ENCODE peak calls at places on chromosomes 6 and 20, in nine cellular contexts. I is ovary; O is Daoy; B is GM23248; L is heart left ventricle; K is G401; R is SK-N-SH; G is activated CD8-positive, alpha-beta memory T cell treated with anti-CD3 and anti-CD28 coated beads, Interleukin-2, amount 50 U/mL, for 4 hours; H is activated CD4-positive, alpha-beta T cell treated with anti-CD3 and anti-CD28 coated beads for 24 hours. C is an unnamed sample.

GRCh38 chr20:39397646-39398045 is 435.5 kb downstream of the DHX35 start:
- DNase-seq in I (no peak), R (no peak), L (no peak), H (no peak), O (no peak), K (no peak), B (no peak), G (no peak), C (no peak)

GRCh38 chr6:151068761-151069312 is 170.9 kb upstream of the AKAP12 start:
- DNase-seq in L (no peak), K (no peak), H (no peak), I (no peak), R (no peak), O (peak), G (no peak), B (peak), C (no peak)

GRCh38 chr20:25279403-25279802 is 31.5 kb downstream of the PYGB start:
- DNase-seq in B (no peak), K (no peak), H (no peak), I (no peak), O (no peak), G (no peak), L (no peak), R (no peak), C (no peak)

GRCh38 chr6:453152-453551 is 61.6 kb downstream of the IRF4 start:
- DNase-seq in O (peak), L (no peak), G (no peak), B (peak), R (peak), I (no peak), H (no peak), K (peak), C (no peak)

GRCh38 chr6:118725944-118726343 is 74.6 kb upstream of the CEP85L start:
- DNase-seq in O (peak), I (no peak), G (peak), L (no peak), H (peak), R (no peak), K (no peak), B (no peak), C (no peak)

GRCh38 chr6:56268266-56268665 is 20.9 kb upstream of the COL21A1 start:
- DNase-seq in I (no peak), O (no peak), K (no peak), G (no peak), L (no peak), R (no peak), H (no peak), B (no peak), C (no peak)

GRCh38 chr20:35478804-35479472 is 23.5 kb downstream of the CEP250 start:
- DNase-seq in R (no peak), O (peak), I (no peak), K (no peak), B (no peak), G (no peak), H (no peak), L (no peak), C (no peak)

GRCh38 chr6:15945593-15946159 is 183.2 kb upstream of the MYLIP start:
- DNase-seq in G (no peak), O (peak), K (no peak), L (no peak), H (no peak), R (no peak), I (no peak), B (peak), C (peak)

GRCh38 chr6:75843401-75843800 is 94.4 kb downstream of the MYO6 start:
- DNase-seq in I (no peak), K (no peak), R (no peak), H (no peak), L (no peak), O (no peak), B (no peak), G (no peak), C (no peak)

GRCh38 chr6:35495258-35496035 is 1.4 kb downstream of the TEAD3 start:
- DNase-seq in K (no peak), L (no peak), G (no peak), O (no peak), I (no peak), R (no peak), B (peak), H (no peak), C (no peak)

GRCh38 chr6:42450314-42451145 is 1.2 kb downstream of the TRERF1 start:
- DNase-seq in R (no peak), L (no peak), O (peak), I (peak), B (peak), G (peak), K (peak), H (no peak), C (no peak)

GRCh38 chr6:156652231-156652750 is 124.9 kb upstream of the ARID1B start:
- DNase-seq in L (no peak), K (no peak), B (no peak), I (no peak), G (no peak), O (no peak), R (no peak), H (no peak), C (no peak)

GRCh38 chr20:47498606-47499005 is 3.1 kb upstream of the NCOA3 start:
- DNase-seq in R (no peak), I (no peak), K (no peak), B (no peak), O (no peak), L (no peak), G (no peak), H (no peak), C (no peak)

GRCh38 chr6:26311012-26311384 is 54.0 kb upstream of the BTN3A2 start:
- DNase-seq in R (no peak), B (peak), H (no peak), O (peak), L (no peak), K (peak), G (peak), I (peak), C (peak)

GRCh38 chr6:15879372-15880261 is 216.8 kb upstream of the DTNBP1 start:
- DNase-seq in H (peak), R (peak), B (peak), O (peak), K (no peak), I (peak), L (peak), G (peak), C (no peak)

GRCh38 chr6:4433199-4433598 is 297.8 kb upstream of the ECI2 start:
- DNase-seq in I (no peak), O (no peak), K (no peak), H (no peak), R (no peak), L (no peak), G (no peak), B (no peak), C (no peak)

GRCh38 chr20:43238833-43239232 is 49.1 kb upstream of the PTPRT start:
- DNase-seq in O (no peak), I (no peak), L (no peak), H (no peak), B (no peak), G (no peak), R (peak), K (no peak), C (no peak)

GRCh38 chr6:113149511-113149910 is 707.6 kb upstream of the MARCKS start:
- DNase-seq in O (no peak), K (no peak), G (no peak), L (no peak), I (no peak), R (no peak), B (no peak), H (no peak), C (no peak)

GRCh38 chr20:43243672-43244269 is 54.1 kb upstream of the PTPRT start:
- DNase-seq in B (peak), I (no peak), K (no peak), H (no peak), R (peak), L (no peak), G (no peak), O (no peak), C (no peak)

C was measured in foreskin keratinocyte.